ENCODE peak calls at places on chromosomes 2 and 18, in six cellular contexts. One of them, this sample, is unnamed.

GRCh38 chr2:42068571-42069178 is 20.9 kb downstream of the PKDCC start:
- DNase-seq in K562: no peak
- DNase-seq in HepG2: no peak
- DNase-seq in endothelial cell of umbilical vein: no peak
- DNase-seq in GM12878: no peak
- DNase-seq in A549: no peak
- DNase-seq in this sample: no peak

GRCh38 chr2:163558286-163559009 is 177.4 kb downstream of the FIGN start:
- DNase-seq in K562: no peak
- DNase-seq in GM12878: no peak
- DNase-seq in endothelial cell of umbilical vein: peak; percentile 6
- DNase-seq in A549: no peak
- DNase-seq in HepG2: no peak
- DNase-seq in this sample: no peak

GRCh38 chr18:38458673-38459072 is 893.1 kb upstream of the CELF4 start:
- DNase-seq in endothelial cell of umbilical vein: no peak
- DNase-seq in GM12878: no peak
- DNase-seq in HepG2: no peak
- DNase-seq in K562: no peak
- DNase-seq in A549: no peak
- DNase-seq in this sample: no peak

GRCh38 chr2:180753809-180754761 is 226.3 kb upstream of the UBE2E3 start:
- DNase-seq in GM12878: no peak
- DNase-seq in A549: no peak
- DNase-seq in endothelial cell of umbilical vein: peak; percentile 16
- DNase-seq in HepG2: no peak
- DNase-seq in K562: no peak
- DNase-seq in this sample: peak; percentile 35

GRCh38 chr18:44946529-44947113 is 265.9 kb downstream of the SETBP1 start:
- DNase-seq in HepG2: no peak
- DNase-seq in A549: no peak
- DNase-seq in GM12878: no peak
- DNase-seq in endothelial cell of umbilical vein: no peak
- DNase-seq in K562: no peak
- DNase-seq in this sample: no peak

GRCh38 chr2:54558188-54558975 is 102.3 kb downstream of the SPTBN1 start:
- DNase-seq in A549: peak; percentile 78
- DNase-seq in endothelial cell of umbilical vein: peak; percentile 86
- DNase-seq in HepG2: peak; percentile 78
- DNase-seq in K562: peak; percentile 65
- DNase-seq in GM12878: no peak
- DNase-seq in this sample: peak; percentile 89

GRCh38 chr2:219452361-219453317 is 18.0 kb downstream of the SPEG start:
- DNase-seq in GM12878: no peak
- DNase-seq in endothelial cell of umbilical vein: no peak
- DNase-seq in K562: peak; percentile 33
- DNase-seq in A549: peak; percentile 44
- DNase-seq in HepG2: no peak
- DNase-seq in this sample: no peak

GRCh38 chr2:19504400-19505198 is 146.2 kb upstream of the OSR1 start:
- DNase-seq in GM12878: no peak
- DNase-seq in HepG2: peak; percentile 96
- DNase-seq in K562: no peak
- DNase-seq in A549: peak; percentile 81
- DNase-seq in endothelial cell of umbilical vein: no peak
- DNase-seq in this sample: no peak

GRCh38 chr2:219035942-219036341 is 5.4 kb downstream of the CFAP65 start:
- DNase-seq in HepG2: no peak
- DNase-seq in GM12878: no peak
- DNase-seq in endothelial cell of umbilical vein: no peak
- DNase-seq in K562: no peak
- DNase-seq in A549: no peak
- DNase-seq in this sample: no peak

GRCh38 chr2:12797815-12798214 is 81.1 kb downstream of the TRIB2 start:
- DNase-seq in endothelial cell of umbilical vein: peak; percentile 92
- DNase-seq in K562: no peak
- DNase-seq in HepG2: no peak
- DNase-seq in A549: no peak
- DNase-seq in GM12878: no peak
- DNase-seq in this sample: peak; percentile 78

GRCh38 chr2:81242502-81242901 is 938.0 kb upstream of the LRRTM1 start:
- DNase-seq in K562: no peak
- DNase-seq in HepG2: no peak
- DNase-seq in GM12878: no peak
- DNase-seq in A549: no peak
- DNase-seq in endothelial cell of umbilical vein: no peak
- DNase-seq in this sample: no peak

GRCh38 chr18:64807560-64807959 is 658.7 kb upstream of the LINC00305 start:
- DNase-seq in A549: no peak
- DNase-seq in K562: no peak
- DNase-seq in endothelial cell of umbilical vein: no peak
- DNase-seq in GM12878: no peak
- DNase-seq in HepG2: no peak
- DNase-seq in this sample: no peak

GRCh38 chr18:30106356-30106755 is 936.2 kb downstream of the DSC3 start:
- DNase-seq in GM12878: no peak
- DNase-seq in K562: no peak
- DNase-seq in A549: no peak
- DNase-seq in endothelial cell of umbilical vein: no peak
- DNase-seq in HepG2: no peak
- DNase-seq in this sample: no peak

GRCh38 chr18:8080092-8080491 is 513.0 kb downstream of the PTPRM start:
- DNase-seq in K562: no peak
- DNase-seq in HepG2: no peak
- DNase-seq in GM12878: no peak
- DNase-seq in endothelial cell of umbilical vein: no peak
- DNase-seq in A549: no peak
- DNase-seq in this sample: no peak

GRCh38 chr2:96241901-96242611 is 23.7 kb downstream of the TMEM127 start:
- DNase-seq in K562: no peak
- DNase-seq in A549: no peak
- DNase-seq in GM12878: peak; percentile 78
- DNase-seq in HepG2: no peak
- DNase-seq in endothelial cell of umbilical vein: peak; percentile 76
- DNase-seq in this sample: peak; percentile 87

GRCh38 chr2:138365581-138365980 is 136.0 kb upstream of the SPOPL start:
- DNase-seq in endothelial cell of umbilical vein: no peak
- DNase-seq in A549: no peak
- DNase-seq in K562: no peak
- DNase-seq in HepG2: no peak
- DNase-seq in GM12878: no peak
- DNase-seq in this sample: no peak

GRCh38 chr2:159922563-159922962 is 124.6 kb upstream of the CD302 start:
- DNase-seq in endothelial cell of umbilical vein: no peak
- DNase-seq in A549: no peak
- DNase-seq in GM12878: no peak
- DNase-seq in HepG2: no peak
- DNase-seq in K562: no peak
- DNase-seq in this sample: no peak

GRCh38 chr18:2846638-2847340 is at the start of gene EMILIN2:
- DNase-seq in GM12878: no peak
- DNase-seq in endothelial cell of umbilical vein: peak; percentile 18
- DNase-seq in A549: no peak
- DNase-seq in K562: peak; percentile 70
- DNase-seq in HepG2: no peak
- DNase-seq in this sample: peak; percentile 93
- TF ChIP-seq POLR2A in GM12878: no peak
- TF ChIP-seq POLR2A in endothelial cell of umbilical vein: no peak
- TF ChIP-seq POLR2A in A549: no peak
- TF ChIP-seq POLR2A in K562: no peak
- TF ChIP-seq POLR2A in HepG2: no peak
- TF ChIP-seq POLR2A in this sample: no peak

DNA sequence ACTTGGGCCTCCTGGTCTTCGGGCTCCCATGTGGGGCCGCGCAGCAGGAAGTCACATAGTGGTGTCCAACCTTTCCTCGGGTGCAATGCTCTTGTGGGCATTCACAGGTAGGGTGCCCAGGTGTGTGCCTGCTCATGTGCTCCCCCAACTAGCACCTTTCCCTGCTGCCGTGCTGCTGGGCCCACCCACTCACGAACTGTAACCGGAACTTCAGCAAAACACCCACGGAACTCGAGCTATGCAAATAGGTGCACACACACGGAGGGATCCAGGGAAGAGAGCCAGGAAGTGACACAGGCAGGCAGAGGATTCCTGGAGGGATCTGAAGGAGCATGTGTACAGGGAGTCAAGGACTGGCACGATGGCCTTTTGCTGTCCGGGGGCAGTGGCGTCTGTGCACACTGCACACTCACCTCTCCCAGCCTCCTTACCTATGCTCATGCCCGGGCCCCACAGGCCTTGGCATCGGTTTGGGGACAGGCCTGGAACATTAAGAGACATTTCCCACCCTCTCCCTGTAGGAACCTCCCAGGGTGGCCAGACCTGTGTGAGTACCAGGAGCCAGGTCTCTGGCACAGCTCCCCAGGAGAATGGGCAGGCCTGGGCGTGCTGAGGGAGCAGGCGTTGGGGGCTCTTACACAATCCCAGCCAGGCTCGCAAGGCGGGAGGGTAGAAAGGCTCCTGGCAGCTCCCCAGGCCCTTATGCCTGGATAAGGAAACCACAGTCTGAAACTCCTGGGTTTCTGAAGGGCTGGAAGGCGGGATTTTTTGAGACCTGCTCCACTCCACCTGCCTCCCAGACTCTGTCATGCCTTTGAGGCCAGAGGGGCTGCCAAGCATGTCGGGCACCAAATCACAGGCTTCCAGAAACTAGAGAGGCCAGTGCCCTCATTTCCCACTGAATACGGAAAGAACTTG is 6.6 kb upstream of the PTMA start:
- DNase-seq in HepG2: peak; percentile 45
- DNase-seq in A549: no peak
- DNase-seq in K562: no peak
- DNase-seq in endothelial cell of umbilical vein: no peak
- DNase-seq in GM12878: no peak
- DNase-seq in this sample: peak; percentile 49
- H3K4me3 ChIP-seq in HepG2: peak overlapping the region; percentile 32
- H3K4me3 ChIP-seq in A549: no peak overlapping the region
- H3K4me3 ChIP-seq in K562: no peak overlapping the region
- H3K4me3 ChIP-seq in endothelial cell of umbilical vein: no peak overlapping the region
- H3K4me3 ChIP-seq in GM12878: no peak overlapping the region
- H3K4me3 ChIP-seq in this sample: no peak overlapping the region

GRCh38 chr2:111659361-111660281 is 224.4 kb downstream of the ANAPC1 start:
- DNase-seq in GM12878: no peak
- DNase-seq in K562: no peak
- DNase-seq in A549: peak; percentile 79
- DNase-seq in endothelial cell of umbilical vein: peak; percentile 21
- DNase-seq in HepG2: peak; percentile 87
- DNase-seq in this sample: peak; percentile 84
- TF ChIP-seq MYC in GM12878: no peak
- TF ChIP-seq MYC in K562: no peak
- TF ChIP-seq MYC in A549: no peak
- TF ChIP-seq MYC in endothelial cell of umbilical vein: no peak
- TF ChIP-seq MYC in HepG2: no peak
- TF ChIP-seq MYC in this sample: no peak

GRCh38 chr2:201447116-201447515 is 4.1 kb downstream of the TRAK2 start:
- DNase-seq in HepG2: no peak
- DNase-seq in A549: no peak
- DNase-seq in endothelial cell of umbilical vein: no peak
- DNase-seq in GM12878: no peak
- DNase-seq in K562: no peak
- DNase-seq in this sample: no peak
- TF ChIP-seq POLR2A in HepG2: no peak
- TF ChIP-seq POLR2A in A549: no peak
- TF ChIP-seq POLR2A in endothelial cell of umbilical vein: no peak
- TF ChIP-seq POLR2A in GM12878: no peak
- TF ChIP-seq POLR2A in K562: no peak
- TF ChIP-seq POLR2A in this sample: no peak

DNA sequence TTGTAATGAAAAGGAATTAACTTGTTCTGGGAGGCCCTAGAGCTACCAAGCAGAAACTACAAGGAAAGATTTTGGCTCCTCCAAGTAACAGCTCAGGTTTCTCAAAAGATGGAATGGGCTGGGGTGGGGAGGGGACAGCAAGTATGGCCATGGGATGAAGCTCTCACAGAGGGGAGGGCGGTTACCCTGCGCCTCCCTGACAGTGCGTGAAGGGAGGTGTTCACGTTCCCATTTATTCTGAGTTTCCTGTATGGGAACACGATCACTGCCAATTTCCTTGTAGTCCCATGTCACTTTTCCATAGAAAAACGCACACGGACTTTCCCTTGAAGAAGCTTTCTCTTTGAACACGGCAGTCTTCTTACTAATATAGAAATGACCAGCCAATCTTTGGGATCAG is 17.0 kb downstream of the CDC42EP3 start:
- DNase-seq in K562: no peak
- DNase-seq in A549: no peak
- DNase-seq in HepG2: no peak
- DNase-seq in endothelial cell of umbilical vein: peak; percentile 43
- DNase-seq in GM12878: no peak
- DNase-seq in this sample: no peak
- H3K4me3 ChIP-seq in K562: no peak overlapping the region
- H3K4me3 ChIP-seq in A549: no peak overlapping the region
- H3K4me3 ChIP-seq in HepG2: no peak overlapping the region
- H3K4me3 ChIP-seq in endothelial cell of umbilical vein: no peak overlapping the region
- H3K4me3 ChIP-seq in GM12878: peak overlapping the region; percentile 75
- H3K4me3 ChIP-seq in this sample: no peak overlapping the region

GRCh38 chr2:188984126-188984525 is 10.0 kb downstream of the COL3A1 start:
- DNase-seq in HepG2: no peak
- DNase-seq in GM12878: no peak
- DNase-seq in endothelial cell of umbilical vein: peak; percentile 64
- DNase-seq in K562: no peak
- DNase-seq in A549: peak; percentile 36
- DNase-seq in this sample: no peak
- TF ChIP-seq MYC in HepG2: no peak
- TF ChIP-seq MYC in GM12878: no peak
- TF ChIP-seq MYC in endothelial cell of umbilical vein: no peak
- TF ChIP-seq MYC in K562: no peak
- TF ChIP-seq MYC in A549: no peak
- TF ChIP-seq MYC in this sample: no peak

DNA sequence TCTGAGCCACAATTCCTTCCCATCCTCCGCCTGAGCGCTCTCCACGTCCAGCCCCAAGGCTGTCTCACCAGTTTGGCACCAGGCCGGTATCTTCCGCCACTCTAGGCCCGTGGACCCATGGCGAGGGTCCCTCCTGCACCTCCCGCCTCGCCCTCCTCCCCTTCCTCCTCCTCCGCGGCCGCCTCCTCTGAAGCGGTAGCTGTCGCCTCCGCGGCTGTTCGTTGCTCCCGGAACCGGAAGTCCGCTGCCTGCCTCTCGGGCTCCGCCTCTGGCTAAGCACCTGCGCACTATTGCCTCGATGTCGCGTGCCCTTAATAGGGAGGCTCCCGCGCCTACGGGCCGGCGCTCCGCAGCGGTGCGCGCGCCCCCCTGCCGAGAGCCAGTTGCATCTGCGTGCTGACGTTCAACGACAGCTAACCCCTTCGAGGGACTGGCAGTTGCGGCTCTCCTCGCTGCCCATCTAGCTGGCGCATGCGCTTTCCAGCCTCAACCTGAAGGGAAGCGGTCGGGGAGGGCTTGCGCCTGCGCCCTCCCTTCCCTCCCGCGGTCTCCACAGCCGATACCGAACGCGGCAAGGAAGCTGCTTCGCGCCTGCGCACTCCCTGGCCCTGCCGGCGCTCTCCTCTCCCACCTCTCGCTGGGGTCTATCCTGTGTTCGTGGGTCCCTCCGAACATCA is at the start of gene MBD1:
- DNase-seq in GM12878: peak; percentile 96
- DNase-seq in endothelial cell of umbilical vein: peak; percentile 99
- DNase-seq in K562: peak; percentile 87
- DNase-seq in A549: peak; percentile 96
- DNase-seq in HepG2: peak; percentile 93
- DNase-seq in this sample: peak; percentile 97
- TF ChIP-seq POLR2A in GM12878: no peak
- TF ChIP-seq POLR2A in endothelial cell of umbilical vein: peak; percentile 89
- TF ChIP-seq POLR2A in K562: peak; percentile 94
- TF ChIP-seq POLR2A in A549: peak; percentile 87
- TF ChIP-seq POLR2A in HepG2: peak; percentile 71
- TF ChIP-seq POLR2A in this sample: peak; percentile 77